ENCODE peak calls at places on chromosomes 4 and X, in nine cellular contexts. One of them, this sample, is unnamed.
A peak's percentile ranks its signal among the peaks of the same experiment; 100 is the strongest.

GRCh38 chr4:185358514-185359433 is 37.0 kb downstream of the LRP2BP start:
- DNase-seq in K562: peak; percentile 54
- DNase-seq in stomach: no peak
- DNase-seq in GM12878: no peak
- DNase-seq in sigmoid colon: no peak
- DNase-seq in transverse colon: no peak
- DNase-seq in HepG2: peak; percentile 42
- DNase-seq in HCT116: no peak
- DNase-seq in upper lobe of left lung: no peak
- DNase-seq in this sample: no peak

GRCh38 chr4:180823116-180823515 is 1420.1 kb upstream of the TENM3 start:
- DNase-seq in upper lobe of left lung: no peak
- DNase-seq in K562: no peak
- DNase-seq in sigmoid colon: no peak
- DNase-seq in HepG2: no peak
- DNase-seq in GM12878: no peak
- DNase-seq in HCT116: no peak
- DNase-seq in transverse colon: no peak
- DNase-seq in stomach: no peak
- DNase-seq in this sample: no peak

GRCh38 chrX:71256051-71256450 is 2.1 kb upstream of the ZMYM3 start:
- DNase-seq in transverse colon: no peak
- DNase-seq in HCT116: no peak
- DNase-seq in K562: no peak
- DNase-seq in HepG2: no peak
- DNase-seq in stomach: no peak
- DNase-seq in GM12878: no peak
- DNase-seq in upper lobe of left lung: no peak
- DNase-seq in sigmoid colon: no peak
- DNase-seq in this sample: no peak

GRCh38 chr4:738781-739280 is 33.2 kb downstream of the PCGF3 start:
- DNase-seq in GM12878: no peak
- DNase-seq in stomach: no peak
- DNase-seq in upper lobe of left lung: peak; percentile 13
- DNase-seq in sigmoid colon: no peak
- DNase-seq in HCT116: no peak
- DNase-seq in K562: no peak
- DNase-seq in HepG2: no peak
- DNase-seq in transverse colon: peak; percentile 70
- DNase-seq in this sample: no peak

GRCh38 chrX:117743469-117744251 is 372.9 kb downstream of the KLHL13 start:
- DNase-seq in GM12878: no peak
- DNase-seq in K562: no peak
- DNase-seq in HepG2: peak; percentile 1
- DNase-seq in HCT116: no peak
- DNase-seq in sigmoid colon: no peak
- DNase-seq in transverse colon: peak; percentile 9
- DNase-seq in stomach: no peak
- DNase-seq in upper lobe of left lung: no peak
- DNase-seq in this sample: no peak

GRCh38 chr4:122783301-122784215 is 43.1 kb upstream of the FGF2 start:
- DNase-seq in HCT116: peak; percentile 54
- DNase-seq in sigmoid colon: peak; percentile 77
- DNase-seq in transverse colon: peak; percentile 21
- DNase-seq in stomach: no peak
- DNase-seq in HepG2: peak; percentile 37
- DNase-seq in upper lobe of left lung: no peak
- DNase-seq in GM12878: no peak
- DNase-seq in K562: no peak
- DNase-seq in this sample: no peak

GRCh38 chr4:17846256-17846655 is 35.5 kb downstream of the NCAPG start:
- DNase-seq in stomach: no peak
- DNase-seq in HepG2: no peak
- DNase-seq in GM12878: no peak
- DNase-seq in HCT116: no peak
- DNase-seq in sigmoid colon: no peak
- DNase-seq in K562: no peak
- DNase-seq in upper lobe of left lung: no peak
- DNase-seq in transverse colon: no peak
- DNase-seq in this sample: no peak

GRCh38 chr4:1743551-1743950 is 22.2 kb downstream of the TACC3 start:
- DNase-seq in sigmoid colon: no peak
- DNase-seq in transverse colon: no peak
- DNase-seq in GM12878: no peak
- DNase-seq in HepG2: no peak
- DNase-seq in stomach: no peak
- DNase-seq in HCT116: no peak
- DNase-seq in K562: no peak
- DNase-seq in upper lobe of left lung: peak; percentile 30
- DNase-seq in this sample: no peak

GRCh38 chrX:52923781-52924241 is 26.7 kb downstream of the FAM156B start:
- DNase-seq in sigmoid colon: peak; percentile 70
- DNase-seq in GM12878: peak; percentile 46
- DNase-seq in HepG2: no peak
- DNase-seq in stomach: peak; percentile 44
- DNase-seq in HCT116: no peak
- DNase-seq in transverse colon: peak; percentile 24
- DNase-seq in upper lobe of left lung: no peak
- DNase-seq in K562: no peak
- DNase-seq in this sample: peak; percentile 70

GRCh38 chr4:145044341-145044740 is 53.7 kb downstream of the ANAPC10 start:
- DNase-seq in upper lobe of left lung: no peak
- DNase-seq in sigmoid colon: no peak
- DNase-seq in GM12878: no peak
- DNase-seq in K562: no peak
- DNase-seq in HepG2: no peak
- DNase-seq in stomach: no peak
- DNase-seq in HCT116: no peak
- DNase-seq in transverse colon: no peak
- DNase-seq in this sample: no peak

GRCh38 chr4:168480991-168481588 is 798 bp upstream of the DDX60L start:
- DNase-seq in GM12878: peak; percentile 16
- DNase-seq in HCT116: peak; percentile 70
- DNase-seq in sigmoid colon: peak; percentile 65
- DNase-seq in HepG2: peak; percentile 7
- DNase-seq in K562: peak; percentile 12
- DNase-seq in transverse colon: peak; percentile 19
- DNase-seq in stomach: no peak
- DNase-seq in upper lobe of left lung: no peak
- DNase-seq in this sample: no peak

GRCh38 chr4:126533176-126533575 is 1099.6 kb upstream of the INTU start:
- DNase-seq in HepG2: no peak
- DNase-seq in stomach: no peak
- DNase-seq in upper lobe of left lung: no peak
- DNase-seq in K562: no peak
- DNase-seq in sigmoid colon: no peak
- DNase-seq in transverse colon: no peak
- DNase-seq in HCT116: no peak
- DNase-seq in GM12878: no peak
- DNase-seq in this sample: no peak

GRCh38 chrX:38233891-38234807 is 13.5 kb upstream of the SRPX start:
- DNase-seq in upper lobe of left lung: no peak
- DNase-seq in GM12878: no peak
- DNase-seq in sigmoid colon: peak; percentile 75
- DNase-seq in HCT116: no peak
- DNase-seq in stomach: no peak
- DNase-seq in HepG2: no peak
- DNase-seq in transverse colon: no peak
- DNase-seq in K562: no peak
- DNase-seq in this sample: no peak

DNA sequence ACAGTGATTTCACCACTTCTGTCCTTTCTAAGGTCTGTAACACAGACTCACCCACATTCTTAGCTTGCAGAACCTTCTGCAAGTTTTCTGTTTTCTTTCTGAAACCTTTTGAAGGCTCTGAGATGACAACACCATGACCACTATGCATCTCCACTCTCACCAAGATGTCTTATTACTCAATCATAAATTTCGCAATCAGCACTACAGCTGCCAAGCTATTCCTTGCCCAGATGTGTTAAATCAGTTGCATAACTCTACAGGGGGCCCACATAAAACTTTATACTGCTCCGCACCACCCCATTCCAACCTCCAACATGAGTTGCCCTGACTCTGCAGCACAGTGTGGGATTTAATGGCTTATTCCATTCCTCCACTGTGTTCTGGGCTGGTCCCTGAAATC is 229.9 kb downstream of the COL25A1 start:
- DNase-seq in stomach: no peak
- DNase-seq in upper lobe of left lung: no peak
- DNase-seq in sigmoid colon: no peak
- DNase-seq in GM12878: no peak
- DNase-seq in HCT116: no peak
- DNase-seq in K562: no peak
- DNase-seq in HepG2: no peak
- DNase-seq in transverse colon: no peak
- DNase-seq in this sample: no peak
- TF ChIP-seq POLR2AphosphoS5 in stomach: no peak
- TF ChIP-seq POLR2AphosphoS5 in upper lobe of left lung: no peak
- TF ChIP-seq POLR2AphosphoS5 in sigmoid colon: no peak
- TF ChIP-seq POLR2AphosphoS5 in GM12878: no peak
- TF ChIP-seq POLR2AphosphoS5 in HCT116: no peak
- TF ChIP-seq POLR2AphosphoS5 in K562: no peak
- TF ChIP-seq POLR2AphosphoS5 in HepG2: no peak
- TF ChIP-seq POLR2AphosphoS5 in transverse colon: no peak
- TF ChIP-seq POLR2AphosphoS5 in this sample: no peak

DNA sequence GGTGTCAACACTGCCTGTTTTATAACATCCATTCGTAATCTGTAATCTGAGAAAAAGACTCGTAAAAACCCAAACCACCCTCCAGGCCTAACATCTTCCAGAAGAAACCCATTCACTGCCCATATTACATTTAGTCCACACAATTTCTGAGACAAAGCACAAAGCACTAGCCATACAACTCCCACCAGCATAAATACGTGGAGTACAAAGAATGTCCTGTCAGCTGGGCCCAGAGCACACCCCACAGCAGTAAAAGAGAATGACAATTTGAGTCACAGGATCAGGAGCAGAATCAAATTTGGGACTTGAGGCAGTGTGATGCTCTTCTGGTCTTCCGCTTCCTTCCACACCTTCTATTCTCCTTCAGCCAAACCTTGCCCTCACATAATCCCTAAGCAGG is 6.8 kb downstream of the MECP2 start:
- DNase-seq in HepG2: no peak
- DNase-seq in sigmoid colon: no peak
- DNase-seq in HCT116: no peak
- DNase-seq in transverse colon: no peak
- DNase-seq in GM12878: no peak
- DNase-seq in K562: no peak
- DNase-seq in stomach: no peak
- DNase-seq in upper lobe of left lung: no peak
- DNase-seq in this sample: no peak
- TF ChIP-seq CTCF in HepG2: no peak
- TF ChIP-seq CTCF in sigmoid colon: no peak
- TF ChIP-seq CTCF in HCT116: no peak
- TF ChIP-seq CTCF in transverse colon: no peak
- TF ChIP-seq CTCF in GM12878: no peak
- TF ChIP-seq CTCF in K562: no peak
- TF ChIP-seq CTCF in stomach: no peak
- TF ChIP-seq CTCF in upper lobe of left lung: no peak
- TF ChIP-seq CTCF in this sample: no peak

GRCh38 chr4:13793020-13793710 is 165.6 kb upstream of the BOD1L1 start:
- DNase-seq in upper lobe of left lung: no peak
- DNase-seq in GM12878: no peak
- DNase-seq in K562: no peak
- DNase-seq in stomach: no peak
- DNase-seq in HepG2: no peak
- DNase-seq in sigmoid colon: no peak
- DNase-seq in HCT116: no peak
- DNase-seq in transverse colon: no peak
- DNase-seq in this sample: no peak
- TF ChIP-seq POLR2A in upper lobe of left lung: no peak
- TF ChIP-seq POLR2A in GM12878: no peak
- TF ChIP-seq POLR2A in K562: no peak
- TF ChIP-seq POLR2A in stomach: no peak
- TF ChIP-seq POLR2A in HepG2: no peak
- TF ChIP-seq POLR2A in sigmoid colon: no peak
- TF ChIP-seq POLR2A in HCT116: no peak
- TF ChIP-seq POLR2A in transverse colon: no peak
- TF ChIP-seq POLR2A in this sample: no peak

DNA sequence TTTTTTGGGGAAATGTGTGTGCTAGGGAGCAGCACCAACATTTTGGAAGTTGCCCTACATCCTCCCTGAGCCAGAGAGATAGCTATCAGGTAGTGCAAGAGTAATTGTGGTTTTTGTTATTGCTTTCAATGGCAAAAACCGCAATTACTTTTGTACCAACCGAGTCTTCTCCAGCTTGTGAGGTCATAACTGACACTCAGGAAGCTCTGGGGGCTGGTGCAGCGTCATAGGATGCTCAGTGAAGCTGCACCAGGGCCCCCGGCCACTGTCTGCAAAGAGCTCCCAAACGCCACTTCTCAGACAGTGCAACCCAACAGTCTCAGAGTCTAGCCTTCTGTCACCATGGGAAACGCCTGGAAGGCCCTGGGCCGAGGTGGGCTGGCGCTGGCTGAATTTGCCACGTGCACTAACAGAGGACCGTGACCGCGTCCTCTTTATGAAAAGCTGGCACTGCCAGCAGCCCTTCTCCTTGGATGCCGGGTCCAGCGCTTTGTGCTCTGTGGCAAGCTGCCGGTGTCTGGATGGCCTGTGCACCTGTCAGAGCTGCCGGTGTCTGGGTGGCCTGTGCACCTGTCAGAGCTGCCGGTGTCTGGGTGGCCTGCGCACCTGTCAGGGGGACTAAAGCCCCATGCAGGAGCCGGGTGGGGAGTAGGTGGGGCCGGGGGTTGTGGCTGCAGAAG is 19.4 kb downstream of the SH3TC1 start:
- DNase-seq in stomach: no peak
- DNase-seq in GM12878: no peak
- DNase-seq in K562: no peak
- DNase-seq in upper lobe of left lung: peak; percentile 73
- DNase-seq in HCT116: no peak
- DNase-seq in transverse colon: no peak
- DNase-seq in HepG2: no peak
- DNase-seq in sigmoid colon: no peak
- DNase-seq in this sample: no peak
- TF ChIP-seq POLR2AphosphoS5 in stomach: no peak
- TF ChIP-seq POLR2AphosphoS5 in GM12878: no peak
- TF ChIP-seq POLR2AphosphoS5 in K562: no peak
- TF ChIP-seq POLR2AphosphoS5 in upper lobe of left lung: no peak
- TF ChIP-seq POLR2AphosphoS5 in HCT116: no peak
- TF ChIP-seq POLR2AphosphoS5 in transverse colon: no peak
- TF ChIP-seq POLR2AphosphoS5 in HepG2: no peak
- TF ChIP-seq POLR2AphosphoS5 in sigmoid colon: no peak
- TF ChIP-seq POLR2AphosphoS5 in this sample: no peak

GRCh38 chr4:114417214-114417613 is 181.4 kb upstream of the UGT8 start:
- DNase-seq in upper lobe of left lung: no peak
- DNase-seq in GM12878: no peak
- DNase-seq in sigmoid colon: no peak
- DNase-seq in HepG2: peak; percentile 2
- DNase-seq in transverse colon: no peak
- DNase-seq in HCT116: peak; percentile 10
- DNase-seq in stomach: no peak
- DNase-seq in K562: no peak
- DNase-seq in this sample: no peak
- TF ChIP-seq CTCF in upper lobe of left lung: no peak
- TF ChIP-seq CTCF in GM12878: no peak
- TF ChIP-seq CTCF in sigmoid colon: no peak
- TF ChIP-seq CTCF in HepG2: no peak
- TF ChIP-seq CTCF in transverse colon: no peak
- TF ChIP-seq CTCF in HCT116: peak; percentile 41
- TF ChIP-seq CTCF in stomach: no peak
- TF ChIP-seq CTCF in K562: no peak
- TF ChIP-seq CTCF in this sample: no peak

GRCh38 chr4:152652102-152652501 is 27.7 kb downstream of the TMEM154 start:
- DNase-seq in GM12878: no peak
- DNase-seq in sigmoid colon: no peak
- DNase-seq in stomach: no peak
- DNase-seq in HepG2: no peak
- DNase-seq in transverse colon: no peak
- DNase-seq in HCT116: no peak
- DNase-seq in upper lobe of left lung: no peak
- DNase-seq in K562: no peak
- DNase-seq in this sample: no peak
- TF ChIP-seq POLR2A in GM12878: no peak
- TF ChIP-seq POLR2A in sigmoid colon: no peak
- TF ChIP-seq POLR2A in stomach: no peak
- TF ChIP-seq POLR2A in HepG2: no peak
- TF ChIP-seq POLR2A in transverse colon: no peak
- TF ChIP-seq POLR2A in HCT116: no peak
- TF ChIP-seq POLR2A in upper lobe of left lung: no peak
- TF ChIP-seq POLR2A in K562: no peak
- TF ChIP-seq POLR2A in this sample: no peak